ENCODE peak calls at places on chromosome 22, in nine cellular contexts. I is CD8-positive, alpha-beta memory T cell; B is GM12865; W is adrenal gland; N is endothelial cell; C is GM03348; R is naive thymus-derived CD4-positive, alpha-beta T cell; F is activated T-helper 1 cell treated with Interleukin-2 at 50 U/mL for 16 hours; K is aorta. A is an unnamed sample.

GRCh38 chr22:48670747-48671146 is 1156.9 kb downstream of the BRD1 start:
- DNase-seq in W (no peak), C (no peak), F (no peak), K (no peak), R (no peak), B (no peak), I (no peak), N (no peak), A (no peak)

GRCh38 chr22:20569059-20570058 is 61.9 kb downstream of the MED15 start:
- DNase-seq in B (peak; percentile 80), K (peak; percentile 81), F (peak; percentile 82), N (no peak), C (peak; percentile 96), W (peak; percentile 65), R (peak; percentile 81), I (peak; percentile 95), A (peak; percentile 57)

GRCh38 chr22:46108564-46109473 is 41.5 kb upstream of the PPARA start:
- DNase-seq in C (peak; percentile 69), N (no peak), F (no peak), B (peak; percentile 18), K (no peak), I (no peak), R (no peak), W (peak; percentile 71), A (no peak)

GRCh38 chr22:37996079-37996478 is 11.7 kb upstream of the SOX10 start:
- DNase-seq in B (peak; percentile 22), N (no peak), K (no peak), R (no peak), C (no peak), W (no peak), F (no peak), I (no peak), A (no peak)

GRCh38 chr22:28418063-28418462 is 261.6 kb downstream of the TTC28 start:
- DNase-seq in R (no peak), I (no peak), B (no peak), N (no peak), W (no peak), K (no peak), C (no peak), F (no peak), A (no peak)

GRCh38 chr22:46030241-46030880 is 53.4 kb upstream of the WNT7B start:
- DNase-seq in I (peak; percentile 23), C (no peak), F (no peak), R (no peak), W (peak; percentile 20), K (no peak), N (no peak), B (no peak), A (no peak)

GRCh38 chr22:17918840-17919239 is 105.5 kb downstream of the MICAL3 start:
- DNase-seq in C (peak; percentile 71), B (no peak), K (no peak), I (no peak), F (no peak), R (no peak), N (no peak), W (no peak), A (no peak)

GRCh38 chr22:46684706-46685105 is 53.3 kb downstream of the CERK start:
- DNase-seq in C (no peak), I (no peak), W (no peak), K (no peak), N (no peak), B (peak; percentile 87), F (no peak), R (no peak), A (no peak)

GRCh38 chr22:42910221-42910942 is 53.3 kb upstream of the ARFGAP3 start:
- DNase-seq in R (no peak), K (no peak), W (no peak), B (no peak), C (no peak), I (no peak), N (no peak), F (no peak), A (no peak)

GRCh38 chr22:42811510-42811909 is 45.6 kb downstream of the ARFGAP3 start:
- DNase-seq in N (no peak), C (no peak), W (no peak), K (no peak), F (no peak), I (no peak), B (no peak), R (no peak), A (no peak)

GRCh38 chr22:27317156-27317555 is 484.4 kb downstream of the MN1 start:
- DNase-seq in I (no peak), W (no peak), N (no peak), C (no peak), B (no peak), R (no peak), F (no peak), K (no peak), A (no peak)

GRCh38 chr22:46854125-46854870 is 91.8 kb downstream of the TBC1D22A start:
- DNase-seq in F (no peak), B (no peak), C (no peak), I (no peak), N (no peak), K (peak; percentile 87), R (no peak), W (peak; percentile 30), A (no peak)

GRCh38 chr22:50218996-50219727 is 18.4 kb downstream of the SELENOO start:
- DNase-seq in I (no peak), F (no peak), K (peak; percentile 63), R (no peak), W (peak; percentile 87), B (no peak), N (no peak), C (peak; percentile 75), A (no peak)

GRCh38 chr22:23353004-23353403 is 172.7 kb downstream of the BCR start:
- DNase-seq in R (no peak), I (no peak), W (no peak), N (no peak), F (no peak), K (no peak), C (no peak), B (no peak), A (no peak)

GRCh38 chr22:23832226-23833016 is 6.4 kb downstream of the DERL3 start:
- DNase-seq in I (no peak), N (no peak), F (no peak), W (no peak), B (no peak), C (no peak), K (peak; percentile 44), R (no peak), A (no peak)

GRCh38 chr22:32622004-32622761 is 147.6 kb downstream of the FBXO7 start:
- DNase-seq in C (peak; percentile 88), F (no peak), K (peak; percentile 57), N (peak; percentile 67), B (no peak), I (no peak), W (no peak), R (no peak), A (no peak)

GRCh38 chr22:24432059-24432853 is 4.9 kb downstream of the ADORA2A start:
- DNase-seq in B (no peak), C (peak; percentile 75), R (no peak), F (no peak), W (no peak), K (peak; percentile 71), I (peak; percentile 40), N (no peak), A (no peak)

GRCh38 chr22:36325163-36326031 is 62.4 kb downstream of the MYH9 start:
- DNase-seq in F (no peak), C (peak; percentile 68), N (no peak), R (no peak), I (no peak), W (no peak), K (peak; percentile 83), B (no peak), A (no peak)

GRCh38 chr22:48640890-48641771 is 1186.5 kb downstream of the BRD1 start:
- DNase-seq in F (no peak), W (no peak), R (no peak), B (no peak), N (no peak), I (no peak), C (no peak), K (no peak), A (no peak)

GRCh38 chr22:19066531-19067271 is 55.5 kb downstream of the DGCR2 start:
- DNase-seq in N (no peak), B (no peak), W (peak; percentile 50), R (no peak), I (no peak), K (no peak), C (peak; percentile 95), F (no peak), A (no peak)

GRCh38 chr22:45688606-45689080 is 17.0 kb downstream of the ATXN10 start:
- DNase-seq in W (no peak), B (no peak), R (no peak), C (peak; percentile 74), K (no peak), F (no peak), N (no peak), I (no peak), A (no peak)

GRCh38 chr22:41302016-41302767 is 867 bp downstream of the ZC3H7B start:
- DNase-seq in B (no peak), N (peak; percentile 53), R (no peak), F (no peak), K (no peak), I (no peak), C (peak; percentile 54), W (no peak), A (no peak)

GRCh38 chr22:22836635-22837034 is 51.0 kb upstream of the IGLL5 start:
- DNase-seq in W (no peak), B (no peak), R (no peak), I (no peak), N (no peak), K (no peak), C (no peak), F (no peak), A (no peak)

GRCh38 chr22:39242389-39242808 is 2.4 kb downstream of the PDGFB start:
- DNase-seq in N (no peak), B (no peak), I (no peak), W (no peak), F (no peak), R (no peak), K (no peak), C (peak; percentile 34), A (no peak)

GRCh38 chr22:26617251-26618199 is at the start of gene CRYBB1:
- DNase-seq in I (no peak), N (no peak), B (peak; percentile 21), R (no peak), C (peak; percentile 65), F (no peak), K (peak; percentile 77), W (no peak), A (no peak)